ENCODE peak calls at places on chromosome 2, in seven cellular contexts. I is cardiac fibroblast; O is GM03348; M is A172; E is AG09309; Y is RWPE1; J is activated naive CD4-positive, alpha-beta T cell. Z is an unnamed sample.

GRCh38 chr2:112184121-112184520 is 45.9 kb downstream of the FBLN7 start:
- DNase-seq in O (no peak), J (no peak), I (no peak), E (no peak), M (no peak), Y (no peak), Z (no peak)

GRCh38 chr2:187580462-187581124 is 26.4 kb upstream of the TFPI start:
- DNase-seq in O (peak), E (peak), Y (peak), M (peak), J (no peak), I (peak), Z (no peak)

GRCh38 chr2:96156011-96156820 is 11.0 kb upstream of the DUSP2 start:
- DNase-seq in J (no peak), E (no peak), Y (no peak), M (no peak), O (no peak), I (no peak), Z (no peak)

GRCh38 chr2:58762176-58762781 is 521.2 kb upstream of the FANCL start:
- DNase-seq in M (peak), J (no peak), Y (peak), O (peak), E (no peak), I (peak), Z (peak)

GRCh38 chr2:134782792-134783191 is 55.6 kb upstream of the ACMSD start:
- DNase-seq in E (no peak), M (peak), O (peak), Y (no peak), I (peak), J (no peak), Z (peak)

GRCh38 chr2:70498528-70498927 is 55.1 kb downstream of the TGFA start:
- DNase-seq in J (no peak), M (no peak), I (no peak), Y (no peak), E (no peak), O (no peak), Z (no peak)

GRCh38 chr2:158463496-158464095 is 6.8 kb downstream of the PKP4 start:
- DNase-seq in E (no peak), M (no peak), O (no peak), Y (no peak), J (no peak), I (no peak), Z (no peak)

GRCh38 chr2:199019898-199020507 is 437.7 kb downstream of the SATB2 start:
- DNase-seq in E (peak), O (peak), J (no peak), I (peak), M (peak), Y (peak), Z (peak)

GRCh38 chr2:75416420-75417342 is 144.1 kb downstream of the EVA1A start:
- DNase-seq in Y (no peak), O (no peak), I (no peak), J (no peak), E (no peak), M (no peak), Z (no peak)

GRCh38 chr2:69083126-69083733 is 70.3 kb downstream of the ANTXR1 start:
- DNase-seq in I (peak), O (peak), Y (peak), M (peak), E (no peak), J (no peak), Z (peak)

GRCh38 chr2:10320933-10321332 is 18.2 kb downstream of the HPCAL1 start:
- DNase-seq in Y (no peak), M (no peak), I (no peak), J (no peak), E (no peak), O (no peak), Z (no peak)